ENCODE peak calls at places on chromosomes 7 and 10, in seven cellular contexts. C is spleen; R is amniotic stem cell; T is adrenal gland; B is globus pallidus; U is retina; Y is activated naive CD4-positive, alpha-beta T cell treated with anti-CD3 and anti-CD28 coated beads for 36 hours. V is an unnamed sample.

GRCh38 chr7:90749774-90750173 is 153.7 kb downstream of the CDK14 start:
- DNase-seq in C (no peak), R (no peak), T (no peak), B (no peak), U (no peak), Y (no peak), V (no peak)

GRCh38 chr10:9075420-9075819 is 1020.9 kb downstream of the GATA3 start:
- DNase-seq in C (no peak), R (no peak), T (no peak), B (no peak), U (no peak), Y (no peak), V (no peak)

GRCh38 chr7:48587475-48587874 is 336.9 kb upstream of the CDC14C start:
- DNase-seq in C (no peak), R (no peak), T (no peak), B (no peak), U (no peak), Y (no peak), V (no peak)

GRCh38 chr10:71735709-71736569 is 16.4 kb upstream of the C10orf105 start:
- DNase-seq in C (peak; percentile 93), R (no peak), T (no peak), B (no peak), U (no peak), Y (peak; percentile 79), V (no peak)

GRCh38 chr10:92238586-92239098 is 52.2 kb downstream of the CPEB3 start:
- DNase-seq in C (no peak), R (no peak), T (peak; percentile 84), B (peak; percentile 23), U (no peak), Y (no peak), V (peak; percentile 21)

GRCh38 chr7:34539003-34539402 is 119.0 kb upstream of the NPSR1 start:
- DNase-seq in C (no peak), R (no peak), T (no peak), B (no peak), U (no peak), Y (no peak), V (no peak)

GRCh38 chr7:111650456-111650999 is 88.2 kb upstream of the IMMP2L start:
- DNase-seq in C (no peak), R (no peak), T (no peak), B (no peak), U (no peak), Y (no peak), V (no peak)

GRCh38 chr10:124708922-124709520 is 35.2 kb downstream of the FAM53B start:
- DNase-seq in C (peak; percentile 67), R (no peak), T (no peak), B (no peak), U (peak; percentile 73), Y (no peak), V (no peak)

GRCh38 chr7:27237735-27238334 is 4.8 kb upstream of the EVX1 start:
- DNase-seq in C (no peak), R (no peak), T (no peak), B (no peak), U (no peak), Y (no peak), V (no peak)

GRCh38 chr10:4399571-4399970 is 426.4 kb upstream of the AKR1E2 start:
- DNase-seq in C (no peak), R (no peak), T (no peak), B (no peak), U (no peak), Y (no peak), V (no peak)

GRCh38 chr10:112491144-112491543 is 44.1 kb downstream of the VTI1A start:
- DNase-seq in C (no peak), R (no peak), T (no peak), B (no peak), U (no peak), Y (no peak), V (no peak)

GRCh38 chr7:1548438-1548831 is 7.6 kb downstream of the TMEM184A start:
- DNase-seq in C (no peak), R (no peak), T (no peak), B (no peak), U (no peak), Y (no peak), V (no peak)

GRCh38 chr10:63166742-63167258 is 33.7 kb downstream of the NRBF2 start:
- DNase-seq in C (no peak), R (peak; percentile 62), T (no peak), B (peak; percentile 73), U (peak; percentile 42), Y (peak; percentile 20), V (no peak)

GRCh38 chr10:128468462-128468861 is 342.2 kb upstream of the MKI67 start:
- DNase-seq in C (no peak), R (no peak), T (no peak), B (no peak), U (no peak), Y (no peak), V (no peak)

GRCh38 chr7:11181590-11181989 is 207.9 kb downstream of the PHF14 start:
- DNase-seq in C (no peak), R (no peak), T (no peak), B (no peak), U (no peak), Y (no peak), V (no peak)

GRCh38 chr7:42338231-42339222 is 101.5 kb upstream of the GLI3 start:
- DNase-seq in C (no peak), R (peak; percentile 8), T (no peak), B (no peak), U (no peak), Y (no peak), V (no peak)

GRCh38 chr10:88115968-88116367 is 252.5 kb downstream of the PTEN start:
- DNase-seq in C (no peak), R (peak; percentile 37), T (no peak), B (no peak), U (no peak), Y (no peak), V (no peak)

GRCh38 chr7:88324699-88325098 is 18.0 kb upstream of the STEAP4 start:
- DNase-seq in C (no peak), R (no peak), T (no peak), B (no peak), U (no peak), Y (no peak), V (no peak)

GRCh38 chr7:128889121-128889520 is 21.4 kb downstream of the KCP start:
- DNase-seq in C (peak; percentile 34), R (no peak), T (no peak), B (no peak), U (no peak), Y (no peak), V (no peak)

GRCh38 chr10:24468281-24468751 is 255.4 kb downstream of the ARHGAP21 start:
- DNase-seq in C (no peak), R (no peak), T (no peak), B (no peak), U (no peak), Y (no peak), V (no peak)

GRCh38 chr7:50339990-50340500 is 35.5 kb downstream of the IKZF1 start:
- DNase-seq in C (peak; percentile 83), R (no peak), T (no peak), B (no peak), U (no peak), Y (peak; percentile 72), V (no peak)

GRCh38 chr7:90605055-90605454 is 8.9 kb downstream of the CDK14 start:
- DNase-seq in C (no peak), R (no peak), T (no peak), B (no peak), U (no peak), Y (no peak), V (no peak)

GRCh38 chr10:30270247-30270646 is 78.8 kb downstream of the MTPAP start:
- DNase-seq in C (no peak), R (no peak), T (no peak), B (no peak), U (no peak), Y (no peak), V (no peak)

GRCh38 chr7:149495785-149496641 is 1.6 kb downstream of the ZNF746 start:
- DNase-seq in C (no peak), R (peak; percentile 21), T (peak; percentile 89), B (peak; percentile 24), U (peak; percentile 31), Y (peak; percentile 24), V (no peak)

GRCh38 chr10:52517017-52517416 is 202.9 kb downstream of the DKK1 start:
- DNase-seq in C (no peak), R (no peak), T (no peak), B (no peak), U (peak; percentile 65), Y (no peak), V (no peak)

GRCh38 chr7:194257-194995 is 2.1 kb downstream of the FAM20C start:
- DNase-seq in C (no peak), R (no peak), T (peak; percentile 76), B (no peak), U (no peak), Y (no peak), V (no peak)

GRCh38 chr10:99450156-99450555 is 19.7 kb upstream of the GOT1 start:
- DNase-seq in C (no peak), R (no peak), T (no peak), B (no peak), U (no peak), Y (no peak), V (no peak)

GRCh38 chr10:12613144-12613543 is 263.8 kb downstream of the CAMK1D start:
- DNase-seq in C (no peak), R (no peak), T (no peak), B (no peak), U (no peak), Y (no peak), V (no peak)

GRCh38 chr7:20786779-20787651 is at the start of gene SP8:
- DNase-seq in C (no peak), R (no peak), T (no peak), B (no peak), U (peak; percentile 83), Y (peak; percentile 38), V (no peak)

GRCh38 chr7:39650676-39651075 is 27.3 kb downstream of the RALA start:
- DNase-seq in C (no peak), R (no peak), T (peak; percentile 65), B (no peak), U (no peak), Y (no peak), V (no peak)